ENCODE peak calls at places on chromosomes 2 and 18, in four cellular contexts. F, L, I and Z are unnamed samples.

GRCh38 chr2:226031962-226032441 is 632.5 kb downstream of the NYAP2 start:
- DNase-seq in F (peak), I (no peak), L (no peak), Z (no peak)

GRCh38 chr2:144524190-144524957 is 4.5 kb upstream of the ZEB2 start:
- DNase-seq in F (peak), L (peak), I (no peak), Z (no peak)

GRCh38 chr2:219916761-219917160 is 289.3 kb downstream of the SLC4A3 start:
- DNase-seq in I (no peak), L (no peak), F (peak), Z (peak)

GRCh38 chr2:31011565-31011964 is 126.7 kb downstream of the GALNT14 start:
- DNase-seq in F (no peak), I (no peak), L (no peak), Z (no peak)

GRCh38 chr18:23703057-23703986 is 14.1 kb downstream of the LAMA3 start:
- DNase-seq in L (no peak), F (peak), I (no peak), Z (no peak)

GRCh38 chr2:55616509-55617159 is 788 bp downstream of the PPP4R3B start:
- DNase-seq in L (no peak), F (peak), I (peak), Z (no peak)

GRCh38 chr2:138600732-138601437 is 99.3 kb downstream of the SPOPL start:
- DNase-seq in L (no peak), I (no peak), F (no peak), Z (no peak)

GRCh38 chr18:6950641-6951040 is 167.0 kb downstream of the LAMA1 start:
- DNase-seq in I (no peak), F (no peak), L (no peak), Z (no peak)

GRCh38 chr2:46050027-46050426 is 247.2 kb upstream of the EPAS1 start:
- DNase-seq in L (no peak), F (no peak), I (no peak), Z (no peak)

GRCh38 chr2:147099845-147100244 is 745.0 kb upstream of the ACVR2A start:
- DNase-seq in I (no peak), F (no peak), L (no peak), Z (no peak)

GRCh38 chr2:100895402-100895801 is 75.5 kb downstream of the NPAS2 start:
- DNase-seq in L (no peak), I (no peak), F (no peak), Z (no peak)

GRCh38 chr2:241267249-241268067 is 48.0 kb downstream of the HDLBP start:
- DNase-seq in F (no peak), I (no peak), L (no peak), Z (no peak)
- TF ChIP-seq CTCF in F (no peak), I (peak), L (no peak), Z (no peak)

DNA sequence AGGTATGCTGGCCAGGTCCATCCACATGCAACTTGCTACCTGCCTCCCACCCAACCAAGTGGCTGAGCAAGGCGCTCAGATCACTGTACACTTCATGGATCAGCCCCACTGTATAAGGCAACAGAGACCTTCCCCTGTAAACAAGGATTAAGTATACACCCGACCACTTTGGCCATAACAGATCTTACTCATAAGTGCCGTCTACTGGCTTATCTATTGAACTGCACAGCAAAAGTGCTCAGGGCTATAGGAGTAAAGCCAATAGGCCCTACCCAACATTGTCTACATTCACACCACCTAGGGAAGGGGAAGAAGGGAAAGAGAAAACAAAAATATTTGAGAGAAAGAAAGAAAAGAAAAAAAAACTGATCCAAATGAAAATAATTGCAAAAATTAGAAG is 663.9 kb upstream of the LRRTM1 start:
- DNase-seq in I (no peak), F (peak), L (no peak), Z (no peak)
- TF ChIP-seq CTCF in I (peak), F (peak), L (no peak), Z (no peak)

GRCh38 chr2:134692461-134692860 is 26.3 kb downstream of the TMEM163 start:
- DNase-seq in F (no peak), I (no peak), L (no peak), Z (no peak)
- TF ChIP-seq CTCF in F (no peak), I (no peak), L (no peak), Z (no peak)

DNA sequence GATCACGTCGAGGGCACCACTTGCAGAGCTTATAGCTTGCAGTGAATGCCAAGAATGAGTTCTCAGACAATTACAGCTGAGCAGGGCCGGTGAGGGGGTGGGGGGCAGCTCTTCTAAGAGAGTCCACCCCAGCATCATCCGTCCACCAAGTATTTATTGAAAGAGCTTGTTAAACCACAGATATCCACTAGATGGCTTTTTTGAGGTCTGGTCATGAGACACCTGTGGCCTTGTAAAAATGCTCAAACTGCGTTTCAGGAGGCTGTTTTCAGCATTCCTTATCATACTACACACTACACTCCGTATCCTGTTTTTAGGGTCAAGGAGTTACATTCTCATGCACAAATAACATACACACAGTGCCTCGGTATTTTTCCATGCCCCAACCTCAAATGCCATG is 51.5 kb downstream of the DNAJC10 start:
- DNase-seq in L (no peak), F (peak), I (peak), Z (no peak)
- TF ChIP-seq CTCF in L (peak), F (peak), I (peak), Z (peak)

GRCh38 chr2:27808984-27809383 is 37.5 kb downstream of the MRPL33 start:
- DNase-seq in L (no peak), I (no peak), F (no peak), Z (no peak)
- TF ChIP-seq CTCF in L (no peak), I (no peak), F (no peak), Z (no peak)

GRCh38 chr2:15745907-15746306 is 154.2 kb downstream of the DDX1 start:
- DNase-seq in F (no peak), L (no peak), I (no peak), Z (no peak)
- TF ChIP-seq CTCF in F (no peak), L (no peak), I (no peak), Z (no peak)

GRCh38 chr2:24026233-24026632 is 16.3 kb downstream of the MFSD2B start:
- DNase-seq in F (no peak), I (no peak), L (no peak), Z (no peak)

GRCh38 chr2:24022975-24023575 is 13.2 kb downstream of the MFSD2B start:
- DNase-seq in I (no peak), L (no peak), F (no peak), Z (no peak)

GRCh38 chr2:24025264-24025663 is 15.4 kb downstream of the MFSD2B start:
- DNase-seq in L (no peak), I (no peak), F (no peak), Z (no peak)

GRCh38 chr2:24022324-24022974 is 12.6 kb downstream of the MFSD2B start:
- DNase-seq in L (no peak), F (no peak), I (no peak), Z (no peak)

DNA sequence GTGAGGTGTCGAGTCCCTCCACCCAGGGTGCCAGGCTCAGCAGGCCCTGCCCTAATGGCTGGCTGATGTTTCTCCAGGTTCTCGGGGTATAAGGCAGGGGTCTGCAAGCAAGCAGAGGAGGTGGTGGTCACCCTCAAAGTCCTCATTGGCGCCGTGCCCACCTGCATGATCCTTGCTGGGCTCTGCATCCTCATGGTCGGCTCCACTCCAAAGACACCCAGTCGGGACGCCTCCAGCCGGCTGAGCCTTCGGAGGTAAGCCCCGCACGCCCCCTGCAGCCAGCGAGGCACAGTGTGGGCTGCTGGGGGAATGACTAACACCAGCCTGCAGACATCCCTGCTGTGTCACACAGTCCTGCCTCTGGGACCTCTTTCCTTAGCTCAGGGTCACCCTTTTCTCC is 14.1 kb downstream of the MFSD2B start:
- DNase-seq in L (no peak), F (peak), I (no peak), Z (no peak)
- TF ChIP-seq CTCF in L (no peak), F (peak), I (no peak), Z (no peak)

GRCh38 chr18:67232991-67233390 is 283.5 kb downstream of the DSEL start:
- DNase-seq in F (no peak), L (no peak), I (no peak), Z (no peak)

GRCh38 chr18:67232406-67232805 is 284.1 kb downstream of the DSEL start:
- DNase-seq in L (no peak), F (no peak), I (no peak), Z (no peak)
- TF ChIP-seq CTCF in L (no peak), F (no peak), I (no peak), Z (no peak)

DNA sequence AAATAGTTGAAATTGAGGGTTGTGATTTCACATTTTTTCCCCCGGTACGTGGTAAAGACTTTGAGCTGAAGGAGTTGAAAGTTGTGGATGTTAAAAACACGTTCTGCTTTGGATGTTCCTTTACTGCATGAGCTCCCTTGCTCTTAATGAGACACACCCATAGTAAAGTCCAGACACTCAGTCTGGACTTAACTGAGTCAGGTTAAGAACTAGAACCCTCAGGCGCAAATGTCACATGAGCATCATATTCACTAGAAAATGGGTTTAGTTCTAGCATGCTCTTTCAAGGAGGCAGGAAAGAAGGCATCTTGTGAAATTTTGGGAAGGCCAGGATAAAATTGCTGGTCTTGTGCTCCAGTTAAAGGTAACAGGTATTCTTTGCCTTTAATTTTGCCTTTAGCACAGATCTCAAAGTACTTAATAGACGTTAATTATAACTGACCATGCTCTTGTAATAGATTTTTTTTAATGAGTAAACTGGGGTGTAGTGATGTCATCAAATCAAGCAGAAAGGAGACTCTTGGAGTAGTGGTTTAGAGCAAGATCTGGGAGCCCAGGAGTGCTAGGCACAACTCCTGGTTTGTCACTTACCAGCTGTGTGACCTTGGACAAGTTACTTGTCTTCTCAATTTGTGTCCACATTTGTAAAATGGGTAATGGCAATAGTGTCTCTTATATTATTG is 20.6 kb downstream of the ITGA6 start:
- DNase-seq in L (no peak), I (no peak), F (no peak), Z (no peak)
- TF ChIP-seq CTCF in L (no peak), I (no peak), F (no peak), Z (no peak)

DNA sequence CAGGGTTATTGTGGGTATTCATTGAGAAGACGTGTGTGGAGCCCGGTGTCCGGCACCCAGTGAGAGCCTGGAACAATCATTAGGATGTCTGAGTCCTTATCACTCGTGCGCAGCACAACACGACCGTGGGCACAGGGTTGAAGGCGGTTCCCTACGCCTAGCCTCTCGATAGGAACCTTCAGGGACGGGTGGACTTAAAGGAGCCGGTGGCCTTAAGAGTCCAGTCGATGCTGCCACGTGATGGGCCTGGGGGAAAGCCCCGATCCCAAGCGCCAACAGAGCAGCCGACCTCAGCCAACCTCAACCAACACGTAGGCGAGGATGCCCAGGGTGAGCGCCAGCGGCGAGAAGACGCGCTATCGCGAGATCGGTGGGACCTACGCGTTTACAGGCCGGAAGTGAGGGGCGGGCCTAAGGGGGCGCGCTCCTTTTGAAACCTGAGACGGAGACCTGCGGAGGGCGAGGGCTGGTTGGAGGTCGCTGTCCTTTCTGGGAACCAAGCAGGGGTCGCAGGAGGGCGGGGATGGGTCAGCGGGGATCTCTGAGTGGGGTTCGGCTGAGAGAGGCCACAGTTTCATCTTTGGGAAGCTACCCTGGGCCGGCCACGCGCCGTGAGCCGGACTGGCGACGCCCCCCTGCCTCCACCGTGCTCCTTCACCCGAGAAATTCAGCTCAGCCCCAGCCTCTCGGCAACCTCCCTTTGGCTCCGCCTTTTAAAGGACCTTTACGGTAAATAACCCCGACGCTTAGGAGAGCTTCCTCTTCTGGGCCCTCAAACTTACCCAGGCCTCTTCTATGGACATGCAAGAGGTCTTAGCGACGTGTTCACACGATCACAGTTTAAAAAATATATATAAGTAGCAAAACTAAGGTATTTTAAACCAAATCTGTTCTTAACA is 28.3 kb downstream of the WNT10A start:
- DNase-seq in I (peak), L (peak), F (peak), Z (peak)
- TF ChIP-seq CTCF in I (no peak), L (no peak), F (no peak), Z (no peak)